ENCODE peak calls at places on chromosomes 4 and X, in six cellular contexts. S, Q, C, O, L and M are unnamed samples. For H3K27me3, the result is how much of the 10 kb centered on the place peaks cover.

GRCh38 chrX:70998402-70999027 is 67.6 kb upstream of the SLC7A3 start:
- DNase-seq in S (no peak), Q (no peak), C (no peak), O (no peak), L (no peak), M (peak)

GRCh38 chr4:168528131-168528949 is 31.5 kb downstream of the PALLD start:
- DNase-seq in S (no peak), Q (no peak), C (no peak), O (no peak), L (no peak), M (no peak)

GRCh38 chrX:40290519-40290918 is 192.8 kb upstream of the BCOR start:
- DNase-seq in S (no peak), Q (no peak), C (no peak), O (no peak), L (no peak), M (no peak)

GRCh38 chrX:19007011-19007410 is 23.1 kb upstream of the PHKA2 start:
- DNase-seq in S (no peak), Q (no peak), C (no peak), O (no peak), L (no peak), M (no peak)

GRCh38 chr4:4727536-4727935 is 131.9 kb upstream of the MSX1 start:
- DNase-seq in S (no peak), Q (no peak), C (no peak), O (no peak), L (no peak), M (no peak)

GRCh38 chrX:56113785-56114436 is 118.2 kb upstream of the KLF8 start:
- DNase-seq in S (no peak), Q (no peak), C (no peak), O (no peak), L (no peak), M (no peak)

GRCh38 chr4:137961051-137961438 is 281.1 kb downstream of the SLC7A11 start:
- DNase-seq in S (no peak), Q (no peak), C (no peak), O (no peak), L (peak), M (no peak)

GRCh38 chrX:25020391-25021131 is 4.8 kb upstream of the ARX start:
- DNase-seq in S (no peak), Q (no peak), C (no peak), O (no peak), L (no peak), M (peak)

GRCh38 chr4:149933883-149934282 is 118.2 kb upstream of the IQCM start:
- DNase-seq in S (no peak), Q (no peak), C (no peak), O (no peak), L (no peak), M (no peak)

GRCh38 chrX:29447867-29448266 is 767.5 kb upstream of the MAGEB2 start:
- DNase-seq in S (no peak), Q (no peak), C (no peak), O (no peak), L (no peak), M (no peak)

GRCh38 chr4:6480532-6481088 is 8.2 kb upstream of the PPP2R2C start:
- DNase-seq in S (no peak), Q (no peak), C (no peak), O (no peak), L (no peak), M (no peak)

GRCh38 chrX:40420899-40421729 is 159.7 kb upstream of the ATP6AP2 start:
- DNase-seq in S (no peak), Q (no peak), C (no peak), O (peak), L (no peak), M (no peak)

GRCh38 chr4:27360651-27361347 is 500.2 kb downstream of the STIM2 start:
- DNase-seq in S (no peak), Q (no peak), C (no peak), O (no peak), L (no peak), M (no peak)

GRCh38 chr4:21181716-21182115 is 481.5 kb downstream of the PACRGL start:
- DNase-seq in S (no peak), Q (no peak), C (no peak), O (no peak), L (no peak), M (no peak)

GRCh38 chr4:982291-982690 is 4.6 kb upstream of the IDUA start:
- DNase-seq in S (no peak), Q (no peak), C (no peak), O (no peak), L (no peak), M (no peak)

GRCh38 chr4:150593996-150594395 is 12.0 kb downstream of the MAB21L2 start:
- DNase-seq in S (no peak), Q (no peak), C (no peak), O (no peak), L (no peak), M (no peak)

GRCh38 chr4:61590881-61591280 is 390.8 kb downstream of the ADGRL3 start:
- DNase-seq in S (no peak), Q (no peak), C (no peak), O (no peak), L (no peak), M (no peak)

GRCh38 chrX:136954930-136955329 is 74.4 kb upstream of the RBMX start:
- DNase-seq in S (no peak), Q (peak), C (no peak), O (no peak), L (no peak), M (no peak)

GRCh38 chr4:143089291-143089690 is 95.4 kb upstream of the USP38 start:
- DNase-seq in S (no peak), Q (no peak), C (no peak), O (no peak), L (no peak), M (no peak)

GRCh38 chr4:176422031-176422430 is 102.3 kb downstream of the SPCS3 start:
- DNase-seq in S (no peak), Q (no peak), C (no peak), O (no peak), L (no peak), M (no peak)

GRCh38 chr4:186104114-186104894 is at the start of gene FAM149A:
- DNase-seq in S (peak), Q (peak), C (peak), O (peak), L (no peak), M (peak)

GRCh38 chrX:31279359-31279758 is 207.5 kb upstream of the FTHL17 start:
- DNase-seq in S (no peak), Q (no peak), C (no peak), O (no peak), L (no peak), M (no peak)

GRCh38 chrX:153769865-153770605 is 6.0 kb downstream of the PLXNB3 start:
- DNase-seq in S (no peak), Q (no peak), C (no peak), O (no peak), L (peak), M (peak)

GRCh38 chr4:182346250-182346649 is 103.0 kb downstream of the TENM3 start:
- DNase-seq in S (no peak), Q (no peak), C (no peak), O (no peak), L (no peak), M (no peak)

GRCh38 chrX:73850124-73851013 is 287.4 kb downstream of the CHIC1 start:
- DNase-seq in S (no peak), Q (peak), C (peak), O (no peak), L (no peak), M (peak)

GRCh38 chr4:115234405-115235093 is 121.1 kb upstream of the NDST4 start:
- DNase-seq in S (no peak), Q (peak), C (no peak), O (no peak), L (no peak), M (no peak)

GRCh38 chr4:103478729-103479128 is 241.1 kb downstream of the TACR3 start:
- DNase-seq in S (no peak), Q (no peak), C (no peak), O (no peak), L (no peak), M (no peak)

GRCh38 chr4:140863187-140863586 is 107.0 kb upstream of the TBC1D9 start:
- DNase-seq in S (no peak), Q (no peak), C (no peak), O (no peak), L (no peak), M (no peak)

GRCh38 chr4:121034010-121034409 is 38.3 kb downstream of the NDNF start:
- DNase-seq in S (no peak), Q (no peak), C (peak), O (no peak), L (no peak), M (peak)

GRCh38 chr4:98919996-98920395 is 8.9 kb downstream of the EIF4E start:
- DNase-seq in S (no peak), Q (no peak), C (no peak), O (no peak), L (no peak), M (no peak)

GRCh38 chr4:83150563-83151330 is 36.2 kb upstream of the PLAC8 start:
- DNase-seq in S (no peak), Q (no peak), C (no peak), O (no peak), L (no peak), M (peak)

GRCh38 chr4:111475001-111475400 is 670.3 kb upstream of the FAM241A start:
- DNase-seq in S (no peak), Q (peak), C (no peak), O (no peak), L (no peak), M (no peak)

GRCh38 chr4:107733431-107733925 is 13.4 kb upstream of the PAPSS1 start:
- DNase-seq in S (no peak), Q (no peak), C (no peak), O (no peak), L (no peak), M (no peak)

GRCh38 chr4:152534541-152535231 is 1.2 kb downstream of the FBXW7 start:
- DNase-seq in S (peak), Q (no peak), C (peak), O (peak), L (no peak), M (peak)

GRCh38 chr4:85152490-85152889 is 186.0 kb upstream of the WDFY3 start:
- DNase-seq in S (no peak), Q (no peak), C (no peak), O (no peak), L (no peak), M (no peak)

GRCh38 chr4:76434901-76435688 is at the start of gene SHROOM3:
- DNase-seq in S (no peak), Q (no peak), C (no peak), O (no peak), L (no peak), M (no peak)

GRCh38 chr4:142353149-142353738 is 492.9 kb downstream of the INPP4B start:
- DNase-seq in S (no peak), Q (peak), C (peak), O (no peak), L (no peak), M (no peak)

GRCh38 chrX:11437642-11438379 is 144.6 kb downstream of the AMELX start:
- DNase-seq in S (no peak), Q (no peak), C (peak), O (peak), L (no peak), M (peak)

GRCh38 chrX:142688256-142688655 is 337.5 kb upstream of the SPANXN4 start:
- DNase-seq in S (no peak), Q (no peak), C (no peak), O (no peak), L (no peak), M (no peak)
- H3K27ac ChIP-seq in S (no peak), Q (no peak), C (no peak), O (no peak), L (no peak), M (no peak)

GRCh38 chr4:135552131-135552530 is 1350.5 kb upstream of the PABPC4L start:
- DNase-seq in S (no peak), Q (no peak), C (no peak), O (no peak), L (no peak), M (no peak)
- H3K27me3 ChIP-seq in S (under half), Q (under half), C (under half), O (under half), L (under half), M (under half)

DNA sequence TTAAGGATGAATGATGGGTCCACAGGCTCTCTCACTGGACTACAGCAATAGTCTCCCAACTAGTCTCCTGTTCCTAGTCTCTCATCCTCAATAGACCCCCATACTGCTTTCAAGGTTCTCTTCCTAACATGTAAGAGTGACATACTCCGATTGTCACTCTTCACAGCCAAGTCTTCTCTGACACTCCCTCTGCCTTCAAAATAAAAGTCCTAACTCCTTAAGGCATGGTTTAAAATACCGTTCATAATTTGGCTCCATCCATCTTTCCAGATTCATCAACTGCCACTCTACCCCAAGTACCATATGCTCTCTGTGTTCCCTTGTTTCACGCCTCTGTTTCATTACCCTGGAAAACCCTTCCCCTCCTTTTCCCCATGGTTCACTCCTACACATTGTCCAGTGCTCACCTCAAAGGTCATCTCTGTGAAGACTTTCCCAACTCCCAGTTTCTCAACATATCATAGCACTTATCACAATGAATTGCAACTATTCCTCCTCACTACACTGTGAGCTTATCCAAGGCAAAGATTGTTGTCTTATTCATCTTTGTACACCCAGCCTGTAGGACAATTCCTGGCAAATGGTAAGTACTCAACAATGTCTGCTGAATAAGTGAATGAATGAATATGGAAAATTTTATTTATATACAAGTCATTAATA is 26.0 kb downstream of the SMARCA1 start:
- DNase-seq in S (no peak), Q (no peak), C (no peak), O (no peak), L (no peak), M (no peak)
- H3K27ac ChIP-seq in S (no peak), Q (no peak), C (no peak), O (no peak), L (no peak), M (no peak)

DNA sequence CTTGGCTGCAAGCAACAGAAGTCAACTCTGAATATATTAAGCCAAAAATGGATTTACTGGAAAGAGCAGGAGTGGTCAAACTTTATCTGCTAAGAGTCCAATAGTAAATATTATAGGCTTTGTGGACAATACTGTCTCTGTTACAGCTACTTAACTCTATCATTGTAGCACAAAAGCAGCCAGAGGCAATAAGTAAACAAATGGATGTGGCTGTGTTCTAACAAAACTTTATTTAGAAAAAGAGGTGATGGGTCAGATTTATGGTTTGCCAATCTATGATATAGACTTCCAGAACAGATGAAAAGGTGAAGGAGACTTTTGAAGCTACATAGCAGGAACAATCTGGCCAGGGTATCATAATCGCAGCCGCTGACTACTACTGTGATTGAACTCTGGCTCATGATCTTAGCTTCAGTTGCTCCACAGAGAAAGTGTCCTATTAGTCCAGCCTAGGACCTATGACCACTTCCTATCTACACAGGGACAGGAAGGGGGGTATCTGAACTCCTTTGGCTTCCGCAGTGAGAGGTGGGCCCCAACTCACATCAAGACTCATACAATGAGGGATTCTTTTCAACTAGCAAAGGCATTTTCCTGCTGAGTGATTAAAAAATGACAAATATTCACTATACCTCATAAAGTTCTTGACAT is 154.9 kb downstream of the ATG4A start:
- DNase-seq in S (no peak), Q (no peak), C (no peak), O (no peak), L (no peak), M (no peak)
- H3K27me3 ChIP-seq in S (under half), Q (under half), C (under half), O (under half), L (under half), M (under half)

DNA sequence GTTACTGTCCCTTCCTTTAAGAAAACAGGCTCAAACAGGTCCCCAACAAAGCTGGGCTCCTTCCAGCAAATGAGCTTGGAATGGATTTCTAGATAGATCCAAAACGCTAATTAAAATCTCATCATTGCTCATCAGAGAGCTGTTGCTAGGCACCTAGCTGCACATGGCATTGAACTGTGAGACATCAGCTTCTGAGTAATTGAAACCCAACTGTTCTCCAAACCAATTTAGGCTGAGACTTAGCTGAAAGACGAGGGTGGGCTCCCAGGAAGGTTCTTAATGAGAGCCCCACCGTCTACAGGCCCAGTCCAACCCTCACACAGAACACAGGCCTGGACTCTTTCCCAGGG is 59.1 kb downstream of the FAM184B start:
- DNase-seq in S (no peak), Q (no peak), C (no peak), O (no peak), L (no peak), M (no peak)
- H3K27ac ChIP-seq in S (no peak), Q (no peak), C (no peak), O (no peak), L (no peak), M (no peak)

DNA sequence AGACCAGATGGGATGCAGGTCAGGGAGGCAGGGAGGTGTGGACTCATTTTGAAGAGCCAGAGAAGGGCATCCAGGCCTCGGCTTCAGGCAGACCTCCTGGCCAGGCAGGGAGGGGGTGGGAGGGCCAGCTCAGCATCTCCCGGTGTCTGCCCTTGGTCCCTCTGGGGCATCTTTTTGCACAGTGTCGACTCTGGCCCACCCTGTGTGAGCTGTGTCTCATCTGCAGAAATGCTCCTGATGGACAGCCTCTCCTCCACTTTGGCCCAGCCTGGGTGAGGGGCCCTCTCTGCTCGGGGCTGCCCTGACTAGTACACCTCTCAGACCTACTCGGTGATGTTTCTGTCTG is 196.5 kb upstream of the PSAPL1 start:
- DNase-seq in S (no peak), Q (no peak), C (no peak), O (no peak), L (no peak), M (no peak)
- H3K27me3 ChIP-seq in S (under half), Q (under half), C (under half), O (half or more), L (under half), M (under half)

GRCh38 chr4:37648084-37648817 is 37.9 kb downstream of the RELL1 start:
- DNase-seq in S (no peak), Q (peak), C (peak), O (peak), L (peak), M (peak)

GRCh38 chr4:37644962-37645361 is 41.2 kb downstream of the RELL1 start:
- DNase-seq in S (no peak), Q (no peak), C (no peak), O (no peak), L (no peak), M (no peak)

GRCh38 chr4:37641886-37642849 is 44.0 kb downstream of the RELL1 start:
- DNase-seq in S (no peak), Q (no peak), C (no peak), O (no peak), L (no peak), M (no peak)

GRCh38 chr4:37645736-37646135 is 40.4 kb downstream of the RELL1 start:
- DNase-seq in S (no peak), Q (no peak), C (no peak), O (no peak), L (no peak), M (no peak)

GRCh38 chr4:37646237-37646636 is 39.9 kb downstream of the RELL1 start:
- DNase-seq in S (no peak), Q (no peak), C (no peak), O (no peak), L (no peak), M (no peak)
- H3K27ac ChIP-seq in S (no peak), Q (no peak), C (no peak), O (no peak), L (no peak), M (no peak)

DNA sequence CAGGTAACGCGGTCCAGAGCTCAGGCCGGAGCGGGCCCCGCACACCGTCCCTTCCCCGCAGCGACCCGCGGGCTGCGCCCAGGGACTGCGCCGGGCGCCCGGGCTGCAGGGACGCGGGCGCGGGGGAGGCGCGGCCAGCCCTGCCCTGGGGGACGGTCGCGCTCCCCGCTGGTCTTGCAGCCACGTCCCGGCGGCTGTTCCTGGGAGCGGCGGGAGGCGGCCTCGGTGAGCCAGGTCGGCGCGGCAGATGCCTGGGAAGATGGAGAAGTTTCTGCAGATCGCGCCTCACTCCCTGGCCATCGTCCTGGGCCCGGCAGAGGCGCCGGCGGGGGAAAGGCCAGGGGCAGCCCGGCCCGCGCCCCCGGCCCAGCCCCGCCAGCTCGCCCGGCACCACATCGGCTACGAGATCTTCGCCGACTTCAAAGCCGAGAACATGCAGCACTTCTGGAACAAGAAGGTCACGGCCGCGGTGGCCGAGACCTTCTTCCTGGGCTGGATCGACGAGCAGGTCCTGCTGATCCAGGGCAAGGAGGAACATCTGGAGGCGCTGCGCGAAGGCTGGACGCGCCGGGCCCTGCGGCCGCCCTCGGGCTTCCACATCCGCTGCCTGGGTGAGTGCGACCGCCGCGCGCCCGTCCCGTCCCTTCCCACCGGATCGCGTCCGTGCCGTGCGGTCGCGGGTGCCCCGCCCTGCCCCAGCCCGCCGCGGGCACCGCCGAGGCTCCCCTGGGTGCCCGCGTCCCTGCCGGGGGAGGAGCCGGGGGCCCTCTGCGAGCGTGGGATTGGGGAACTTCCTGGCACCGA is 107.5 kb upstream of the STOX2 start:
- DNase-seq in S (no peak), Q (no peak), C (peak), O (peak), L (no peak), M (no peak)
- H3K27me3 ChIP-seq in S (half or more), Q (under half), C (under half), O (under half), L (under half), M (under half)